ENCODE peak calls at places on chromosomes 1 and 21, in nine cellular contexts. One of them, this sample, is unnamed.

GRCh38 chr1:3054474-3054873 is 14.5 kb upstream of the PRDM16 start:
- DNase-seq in astrocyte of the spinal cord: no peak
- DNase-seq in SW480: no peak
- DNase-seq in activated CD4-positive, alpha-beta T cell treated with anti-CD3 and anti-CD28 coated beads for 48 hours: no peak
- DNase-seq in mucosa of gallbladder: no peak
- DNase-seq in progenitor cell of endocrine pancreas: no peak
- DNase-seq in GM12891: no peak
- DNase-seq in AG08396: no peak
- DNase-seq in substantia nigra: no peak
- DNase-seq in this sample: peak; percentile 40

GRCh38 chr1:202063093-202063492 is 52.7 kb downstream of the ELF3 start:
- DNase-seq in astrocyte of the spinal cord: no peak
- DNase-seq in SW480: no peak
- DNase-seq in activated CD4-positive, alpha-beta T cell treated with anti-CD3 and anti-CD28 coated beads for 48 hours: no peak
- DNase-seq in mucosa of gallbladder: no peak
- DNase-seq in progenitor cell of endocrine pancreas: no peak
- DNase-seq in GM12891: no peak
- DNase-seq in AG08396: no peak
- DNase-seq in substantia nigra: no peak
- DNase-seq in this sample: no peak

GRCh38 chr21:34345892-34346291 is 17.9 kb upstream of the KCNE2 start:
- DNase-seq in astrocyte of the spinal cord: no peak
- DNase-seq in SW480: no peak
- DNase-seq in activated CD4-positive, alpha-beta T cell treated with anti-CD3 and anti-CD28 coated beads for 48 hours: no peak
- DNase-seq in mucosa of gallbladder: peak; percentile 41
- DNase-seq in progenitor cell of endocrine pancreas: no peak
- DNase-seq in GM12891: no peak
- DNase-seq in AG08396: peak; percentile 78
- DNase-seq in substantia nigra: no peak
- DNase-seq in this sample: no peak

GRCh38 chr21:41562101-41563000 is 54.4 kb upstream of the TMPRSS2 start:
- DNase-seq in astrocyte of the spinal cord: no peak
- DNase-seq in SW480: no peak
- DNase-seq in activated CD4-positive, alpha-beta T cell treated with anti-CD3 and anti-CD28 coated beads for 48 hours: no peak
- DNase-seq in mucosa of gallbladder: peak; percentile 48
- DNase-seq in progenitor cell of endocrine pancreas: no peak
- DNase-seq in GM12891: no peak
- DNase-seq in AG08396: no peak
- DNase-seq in substantia nigra: no peak
- DNase-seq in this sample: no peak

GRCh38 chr1:66266756-66267155 is 267.2 kb upstream of the SGIP1 start:
- DNase-seq in astrocyte of the spinal cord: no peak
- DNase-seq in SW480: no peak
- DNase-seq in activated CD4-positive, alpha-beta T cell treated with anti-CD3 and anti-CD28 coated beads for 48 hours: no peak
- DNase-seq in mucosa of gallbladder: no peak
- DNase-seq in progenitor cell of endocrine pancreas: no peak
- DNase-seq in GM12891: no peak
- DNase-seq in AG08396: no peak
- DNase-seq in substantia nigra: no peak
- DNase-seq in this sample: no peak

GRCh38 chr1:68338107-68338506 is 105.8 kb upstream of the WLS start:
- DNase-seq in astrocyte of the spinal cord: no peak
- DNase-seq in SW480: no peak
- DNase-seq in activated CD4-positive, alpha-beta T cell treated with anti-CD3 and anti-CD28 coated beads for 48 hours: no peak
- DNase-seq in mucosa of gallbladder: no peak
- DNase-seq in progenitor cell of endocrine pancreas: no peak
- DNase-seq in GM12891: no peak
- DNase-seq in AG08396: no peak
- DNase-seq in substantia nigra: no peak
- DNase-seq in this sample: no peak

GRCh38 chr1:154908937-154909336 is 27.6 kb downstream of the PMVK start:
- DNase-seq in astrocyte of the spinal cord: no peak
- DNase-seq in SW480: no peak
- DNase-seq in activated CD4-positive, alpha-beta T cell treated with anti-CD3 and anti-CD28 coated beads for 48 hours: no peak
- DNase-seq in mucosa of gallbladder: no peak
- DNase-seq in progenitor cell of endocrine pancreas: no peak
- DNase-seq in GM12891: no peak
- DNase-seq in AG08396: no peak
- DNase-seq in substantia nigra: no peak
- DNase-seq in this sample: no peak

GRCh38 chr21:43364851-43365424 is 62.0 kb downstream of the SIK1 start:
- DNase-seq in astrocyte of the spinal cord: no peak
- DNase-seq in SW480: no peak
- DNase-seq in activated CD4-positive, alpha-beta T cell treated with anti-CD3 and anti-CD28 coated beads for 48 hours: no peak
- DNase-seq in mucosa of gallbladder: no peak
- DNase-seq in progenitor cell of endocrine pancreas: no peak
- DNase-seq in GM12891: no peak
- DNase-seq in AG08396: no peak
- DNase-seq in substantia nigra: no peak
- DNase-seq in this sample: no peak

GRCh38 chr1:2391034-2391384 is 345 bp downstream of the MORN1 start:
- DNase-seq in astrocyte of the spinal cord: peak; percentile 19
- DNase-seq in SW480: no peak
- DNase-seq in activated CD4-positive, alpha-beta T cell treated with anti-CD3 and anti-CD28 coated beads for 48 hours: no peak
- DNase-seq in mucosa of gallbladder: no peak
- DNase-seq in progenitor cell of endocrine pancreas: no peak
- DNase-seq in GM12891: peak; percentile 64
- DNase-seq in AG08396: peak; percentile 72
- DNase-seq in substantia nigra: no peak
- DNase-seq in this sample: no peak

GRCh38 chr1:34695580-34695979 is 59.3 kb upstream of the GJB5 start:
- DNase-seq in astrocyte of the spinal cord: no peak
- DNase-seq in SW480: no peak
- DNase-seq in activated CD4-positive, alpha-beta T cell treated with anti-CD3 and anti-CD28 coated beads for 48 hours: no peak
- DNase-seq in mucosa of gallbladder: no peak
- DNase-seq in progenitor cell of endocrine pancreas: no peak
- DNase-seq in GM12891: no peak
- DNase-seq in AG08396: no peak
- DNase-seq in substantia nigra: no peak
- DNase-seq in this sample: no peak

GRCh38 chr1:41122851-41123518 is 101.5 kb upstream of the SLFNL1 start:
- DNase-seq in astrocyte of the spinal cord: peak; percentile 86
- DNase-seq in SW480: peak; percentile 82
- DNase-seq in activated CD4-positive, alpha-beta T cell treated with anti-CD3 and anti-CD28 coated beads for 48 hours: peak; percentile 21
- DNase-seq in mucosa of gallbladder: peak; percentile 61
- DNase-seq in progenitor cell of endocrine pancreas: no peak
- DNase-seq in GM12891: no peak
- DNase-seq in AG08396: peak; percentile 67
- DNase-seq in substantia nigra: no peak
- DNase-seq in this sample: no peak

GRCh38 chr1:26949266-26949925 is 10.9 kb downstream of the KDF1 start:
- DNase-seq in astrocyte of the spinal cord: no peak
- DNase-seq in SW480: no peak
- DNase-seq in activated CD4-positive, alpha-beta T cell treated with anti-CD3 and anti-CD28 coated beads for 48 hours: no peak
- DNase-seq in mucosa of gallbladder: no peak
- DNase-seq in progenitor cell of endocrine pancreas: no peak
- DNase-seq in GM12891: no peak
- DNase-seq in AG08396: no peak
- DNase-seq in substantia nigra: no peak
- DNase-seq in this sample: no peak

GRCh38 chr1:2380816-2381591 is 10.3 kb downstream of the MORN1 start:
- DNase-seq in astrocyte of the spinal cord: no peak
- DNase-seq in SW480: no peak
- DNase-seq in activated CD4-positive, alpha-beta T cell treated with anti-CD3 and anti-CD28 coated beads for 48 hours: no peak
- DNase-seq in mucosa of gallbladder: no peak
- DNase-seq in progenitor cell of endocrine pancreas: no peak
- DNase-seq in GM12891: no peak
- DNase-seq in AG08396: no peak
- DNase-seq in substantia nigra: no peak
- DNase-seq in this sample: no peak